ENCODE peak calls at places on chromosomes 5 and 9, in four cellular contexts. One of them, this sample, is unnamed.

GRCh38 chr5:78983601-78984000 is 1.5 kb downstream of the ARSB start:
- DNase-seq in kidney glomerular epithelial cell: no peak
- DNase-seq in H9: no peak
- DNase-seq in A172: no peak
- DNase-seq in this sample: peak

GRCh38 chr5:153135416-153135815 is 355.1 kb upstream of the GRIA1 start:
- DNase-seq in kidney glomerular epithelial cell: peak
- DNase-seq in A172: peak
- DNase-seq in H9: no peak
- DNase-seq in this sample: peak

GRCh38 chr5:158748535-158748934 is 351.2 kb downstream of the EBF1 start:
- DNase-seq in A172: no peak
- DNase-seq in kidney glomerular epithelial cell: no peak
- DNase-seq in H9: no peak
- DNase-seq in this sample: no peak

GRCh38 chr9:72925126-72925810 is 27.6 kb downstream of the ALDH1A1 start:
- DNase-seq in A172: no peak
- DNase-seq in kidney glomerular epithelial cell: no peak
- DNase-seq in H9: no peak
- DNase-seq in this sample: no peak

GRCh38 chr5:167631191-167631590 is 660.3 kb upstream of the WWC1 start:
- DNase-seq in H9: no peak
- DNase-seq in kidney glomerular epithelial cell: no peak
- DNase-seq in A172: no peak
- DNase-seq in this sample: no peak

GRCh38 chr5:139651502-139651862 is 3.3 kb downstream of the CXXC5 start:
- DNase-seq in H9: no peak
- DNase-seq in A172: no peak
- DNase-seq in kidney glomerular epithelial cell: no peak
- DNase-seq in this sample: no peak

GRCh38 chr5:139012170-139012569 is 137.0 kb upstream of the LRRTM2 start:
- DNase-seq in H9: peak
- DNase-seq in A172: no peak
- DNase-seq in kidney glomerular epithelial cell: no peak
- DNase-seq in this sample: no peak

GRCh38 chr5:178330791-178331404 is 98.3 kb upstream of the PHYKPL start:
- DNase-seq in H9: no peak
- DNase-seq in A172: no peak
- DNase-seq in kidney glomerular epithelial cell: no peak
- DNase-seq in this sample: no peak

GRCh38 chr5:142816577-142816976 is 46.4 kb downstream of the ARHGAP26 start:
- DNase-seq in kidney glomerular epithelial cell: no peak
- DNase-seq in A172: peak
- DNase-seq in H9: no peak
- DNase-seq in this sample: no peak

GRCh38 chr9:36021968-36022367 is 14.7 kb upstream of the RECK start:
- DNase-seq in kidney glomerular epithelial cell: no peak
- DNase-seq in A172: no peak
- DNase-seq in H9: no peak
- DNase-seq in this sample: no peak

GRCh38 chr9:34124923-34125322 is 1.6 kb downstream of the DCAF12 start:
- DNase-seq in A172: no peak
- DNase-seq in kidney glomerular epithelial cell: no peak
- DNase-seq in H9: no peak
- DNase-seq in this sample: no peak

GRCh38 chr5:82244854-82245635 is 33.1 kb downstream of the RPS23 start:
- DNase-seq in kidney glomerular epithelial cell: no peak
- DNase-seq in A172: no peak
- DNase-seq in H9: no peak
- DNase-seq in this sample: no peak

This sample was measured in ACHN.